ENCODE peak calls at places on chromosomes 12 and 14, in nine cellular contexts. Z is left cardiac atrium; K is NCI-H1930; O is heart left ventricle; V is foreskin fibroblast; X is posterior cingulate gyrus; D is naive thymus-derived CD8-positive, alpha-beta T cell; N is stimulated activated CD8-positive, alpha-beta memory T cell treated with anti-CD3 and anti-CD28 coated beads, Interleukin-2, amount 100 ng/mL, for 48 hours; M is fibroblast of the aortic adventitia. U is an unnamed sample.

GRCh38 chr12:100391856-100392255 is 35.0 kb downstream of the SLC17A8 start:
- DNase-seq in Z (no peak), K (no peak), O (no peak), V (no peak), X (no peak), D (no peak), N (no peak), M (no peak), U (no peak)

GRCh38 chr12:6084261-6084968 is 40.1 kb downstream of the VWF start:
- DNase-seq in Z (no peak), K (no peak), O (no peak), V (peak; percentile 44), X (no peak), D (no peak), N (no peak), M (peak; percentile 88), U (peak; percentile 84)

GRCh38 chr12:56029166-56029519 is 8.3 kb downstream of the IKZF4 start:
- DNase-seq in Z (no peak), K (no peak), O (no peak), V (peak; percentile 88), X (no peak), D (no peak), N (no peak), M (peak; percentile 88), U (no peak)

GRCh38 chr14:55249423-55249822 is 21.8 kb upstream of the FBXO34 start:
- DNase-seq in Z (no peak), K (no peak), O (no peak), V (peak; percentile 78), X (no peak), D (no peak), N (no peak), M (peak; percentile 64), U (no peak)

GRCh38 chr14:36988568-36988967 is 183.8 kb downstream of the SLC25A21 start:
- DNase-seq in Z (no peak), K (no peak), O (no peak), V (peak; percentile 35), X (no peak), D (no peak), N (no peak), M (no peak), U (no peak)

GRCh38 chr12:49233842-49234526 is 30.9 kb upstream of the TUBA1C start:
- DNase-seq in Z (peak; percentile 55), K (peak; percentile 20), O (peak; percentile 63), V (no peak), X (peak; percentile 80), D (no peak), N (no peak), M (no peak), U (no peak)

GRCh38 chr12:19036673-19037357 is 92.7 kb upstream of the PLEKHA5 start:
- DNase-seq in Z (no peak), K (no peak), O (no peak), V (no peak), X (no peak), D (no peak), N (no peak), M (peak; percentile 42), U (no peak)

GRCh38 chr12:91603060-91603459 is 420.4 kb upstream of the DCN start:
- DNase-seq in Z (no peak), K (no peak), O (no peak), V (peak; percentile 34), X (no peak), D (no peak), N (no peak), M (peak; percentile 0), U (no peak)

GRCh38 chr12:95117178-95117599 is 43.8 kb upstream of the NR2C1 start:
- DNase-seq in Z (peak; percentile 73), K (no peak), O (peak; percentile 63), V (peak; percentile 86), X (no peak), D (peak; percentile 43), N (peak; percentile 15), M (peak; percentile 87), U (peak; percentile 83)

GRCh38 chr12:78004451-78005093 is 173.9 kb downstream of the NAV3 start:
- DNase-seq in Z (no peak), K (no peak), O (no peak), V (no peak), X (no peak), D (no peak), N (no peak), M (no peak), U (no peak)

GRCh38 chr14:96029089-96029650 is 10.0 kb upstream of the C14orf132 start:
- DNase-seq in Z (no peak), K (no peak), O (no peak), V (no peak), X (no peak), D (no peak), N (no peak), M (no peak), U (no peak)